ENCODE peak calls at places on chromosomes 4 and X, in eight cellular contexts. H is endothelial cell, C is AG04450, E is pancreas, X is left ventricle myocardium inferior, U is foreskin keratinocyte, G is WTC11, O is astrocyte. P is an unnamed sample.

GRCh38 chr4:182133033-182133432 is 110.2 kb upstream of the TENM3 start:
- DNase-seq in H (no peak), C (no peak), E (no peak), X (no peak), U (no peak), G (no peak), O (no peak), P (no peak)

GRCh38 chr4:84878090-84878489 is 88.4 kb downstream of the WDFY3 start:
- DNase-seq in H (no peak), C (peak; percentile 49), E (no peak), X (no peak), U (peak; percentile 58), G (no peak), O (peak; percentile 86), P (no peak)

GRCh38 chr4:8337083-8337482 is 67.5 kb downstream of the HTRA3 start:
- DNase-seq in H (no peak), C (no peak), E (no peak), X (no peak), U (no peak), G (no peak), O (no peak), P (no peak)

GRCh38 chr4:2746891-2747695 is 9.0 kb downstream of the TNIP2 start:
- DNase-seq in H (no peak), C (no peak), E (no peak), X (no peak), U (no peak), G (no peak), O (no peak), P (no peak)

GRCh38 chr4:84583871-84584373 is 995 bp downstream of the CDS1 start:
- DNase-seq in H (no peak), C (no peak), E (no peak), X (no peak), U (peak; percentile 17), G (no peak), O (no peak), P (no peak)

GRCh38 chrX:41468647-41469323 is 21.6 kb downstream of the NYX start:
- DNase-seq in H (no peak), C (no peak), E (no peak), X (no peak), U (no peak), G (no peak), O (peak; percentile 19), P (no peak)

GRCh38 chr4:118331352-118331751 is 21.5 kb downstream of the PRSS12 start:
- DNase-seq in H (no peak), C (no peak), E (no peak), X (no peak), U (no peak), G (no peak), O (no peak), P (no peak)

GRCh38 chr4:60683953-60684352 is 516.2 kb upstream of the ADGRL3 start:
- DNase-seq in H (no peak), C (peak; percentile 78), E (no peak), X (no peak), U (peak; percentile 21), G (no peak), O (peak; percentile 80), P (no peak)

GRCh38 chr4:88818650-88819470 is 121.2 kb upstream of the NAP1L5 start:
- DNase-seq in H (peak; percentile 46), C (peak; percentile 20), E (peak; percentile 49), X (no peak), U (peak; percentile 29), G (peak; percentile 55), O (no peak), P (peak; percentile 12)

GRCh38 chr4:40842318-40842717 is 92.6 kb downstream of the NSUN7 start:
- DNase-seq in H (no peak), C (no peak), E (no peak), X (no peak), U (no peak), G (no peak), O (peak; percentile 39), P (no peak)

GRCh38 chr4:82043809-82044137 is 330.0 kb downstream of the HNRNPD start:
- DNase-seq in H (no peak), C (no peak), E (no peak), X (no peak), U (no peak), G (no peak), O (no peak), P (no peak)

GRCh38 chr4:159283697-159284492 is 181.0 kb downstream of the RAPGEF2 start:
- DNase-seq in H (no peak), C (peak; percentile 59), E (no peak), X (no peak), U (peak; percentile 78), G (no peak), O (peak; percentile 96), P (no peak)

GRCh38 chr4:102554482-102554881 is 53.3 kb downstream of the NFKB1 start:
- DNase-seq in H (no peak), C (peak; percentile 51), E (no peak), X (peak; percentile 66), U (no peak), G (peak; percentile 11), O (peak; percentile 70), P (no peak)

GRCh38 chr4:12293906-12294525 is 865.3 kb upstream of the HS3ST1 start:
- DNase-seq in H (no peak), C (no peak), E (no peak), X (no peak), U (no peak), G (no peak), O (no peak), P (no peak)

GRCh38 chrX:13598877-13599276 is 29.5 kb downstream of the EGFL6 start:
- DNase-seq in H (peak; percentile 3), C (no peak), E (no peak), X (no peak), U (no peak), G (peak; percentile 11), O (no peak), P (no peak)

GRCh38 chr4:141458501-141458900 is 177.9 kb upstream of the IL15 start:
- DNase-seq in H (no peak), C (no peak), E (no peak), X (no peak), U (peak; percentile 90), G (no peak), O (no peak), P (no peak)

GRCh38 chr4:71009796-71010588 is 16.5 kb downstream of the DCK start:
- DNase-seq in H (no peak), C (no peak), E (no peak), X (no peak), U (no peak), G (no peak), O (peak; percentile 25), P (no peak)

GRCh38 chr4:184591070-184591677 is 58.1 kb downstream of the CASP3 start:
- DNase-seq in H (no peak), C (no peak), E (no peak), X (no peak), U (no peak), G (no peak), O (no peak), P (no peak)

GRCh38 chrX:136369377-136369776 is 68.6 kb downstream of the ADGRG4 start:
- DNase-seq in H (no peak), C (no peak), E (no peak), X (no peak), U (no peak), G (no peak), O (no peak), P (no peak)

GRCh38 chr4:1194028-1194900 is 21.9 kb upstream of the SPON2 start:
- DNase-seq in H (peak; percentile 4), C (no peak), E (peak; percentile 11), X (peak; percentile 85), U (no peak), G (peak; percentile 36), O (no peak), P (no peak)

GRCh38 chrX:7205037-7205577 is 57.2 kb upstream of the PUDP start:
- DNase-seq in H (no peak), C (no peak), E (no peak), X (no peak), U (no peak), G (no peak), O (no peak), P (no peak)

GRCh38 chrX:114599305-114599704 is 15.4 kb downstream of the HTR2C start:
- DNase-seq in H (no peak), C (no peak), E (no peak), X (no peak), U (no peak), G (no peak), O (no peak), P (no peak)

GRCh38 chrX:129706395-129707072 is 32.2 kb upstream of the XPNPEP2 start:
- DNase-seq in H (no peak), C (no peak), E (peak; percentile 22), X (peak; percentile 59), U (no peak), G (no peak), O (no peak), P (no peak)

DNA sequence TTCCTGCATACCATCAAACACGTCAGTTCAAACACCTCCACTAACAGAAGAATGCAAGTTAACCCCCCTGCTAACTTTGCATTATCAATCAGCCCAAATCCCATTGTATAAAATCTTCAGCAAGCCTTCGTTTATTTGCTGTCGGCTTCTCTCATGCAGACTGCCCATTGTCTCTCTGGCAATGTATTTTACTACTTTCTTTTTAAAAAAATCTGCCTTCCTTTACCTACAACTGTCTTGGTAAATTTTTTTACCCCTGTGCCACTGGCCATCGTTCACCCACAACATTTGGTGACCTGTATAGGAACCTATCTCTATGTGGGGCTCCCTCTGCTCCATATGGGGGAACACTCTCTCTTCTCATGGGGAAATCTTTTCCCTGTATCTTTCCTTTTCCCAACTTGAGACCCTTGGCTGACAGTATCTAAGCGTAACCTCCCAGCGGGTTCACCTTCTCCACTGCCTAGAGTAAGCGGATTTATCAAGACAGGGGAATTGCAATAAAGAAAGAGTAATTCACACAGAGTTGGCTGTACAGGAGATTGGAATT is 244.6 kb downstream of the CPXCR1 start:
- DNase-seq in H (no peak), C (no peak), E (no peak), X (no peak), U (no peak), G (no peak), O (no peak), P (no peak)
- TF ChIP-seq CTCF in H (no peak), C (no peak), E (no peak), X (no peak), U (no peak), G (no peak), O (no peak), P (no peak)

GRCh38 chr4:77430847-77431246 is 174.8 kb upstream of the CXCL13 start:
- DNase-seq in H (no peak), C (no peak), E (no peak), X (no peak), U (no peak), G (no peak), O (no peak), P (no peak)
- TF ChIP-seq CTCF in H (no peak), C (no peak), E (no peak), X (no peak), U (peak; percentile 23), G (no peak), O (no peak), P (no peak)

GRCh38 chrX:131747173-131747572 is 203.3 kb downstream of the OR13H1 start:
- DNase-seq in H (no peak), C (no peak), E (peak; percentile 87), X (no peak), U (no peak), G (no peak), O (peak; percentile 73), P (no peak)
- TF ChIP-seq CTCF in H (no peak), C (no peak), E (peak; percentile 19), X (no peak), U (no peak), G (no peak), O (no peak), P (no peak)

GRCh38 chr4:155999743-156000142 is 46.1 kb upstream of the CTSO start:
- DNase-seq in H (peak; percentile 79), C (no peak), E (no peak), X (no peak), U (no peak), G (peak; percentile 88), O (no peak), P (peak; percentile 49)
- TF ChIP-seq CTCF in H (peak; percentile 36), C (peak; percentile 33), E (no peak), X (peak; percentile 14), U (no peak), G (peak; percentile 51), O (peak; percentile 31), P (peak; percentile 40)